ENCODE peak calls at places on chromosomes 16 and 17, in seven cellular contexts. F is uterus, L is adrenal gland, V is astrocyte of the cerebellum, Y is endothelial cell, E is GM23338, S is NB4. T is an unnamed sample.

GRCh38 chr17:72421128-72422092 is 300.6 kb downstream of the SOX9 start:
- DNase-seq in F (no peak), L (no peak), V (peak; percentile 95), Y (no peak), E (no peak), S (peak; percentile 88), T (no peak)

GRCh38 chr17:9725575-9725974 is 65.8 kb downstream of the DHRS7C start:
- DNase-seq in F (no peak), L (no peak), V (peak; percentile 32), Y (no peak), E (no peak), S (no peak), T (no peak)

GRCh38 chr16:66662445-66663194 is 33.9 kb downstream of the CMTM4 start:
- DNase-seq in F (no peak), L (no peak), V (no peak), Y (no peak), E (peak; percentile 32), S (peak; percentile 53), T (no peak)

GRCh38 chr17:6021627-6022026 is 48.6 kb upstream of the WSCD1 start:
- DNase-seq in F (no peak), L (no peak), V (no peak), Y (no peak), E (no peak), S (no peak), T (no peak)

GRCh38 chr16:4682616-4683254 is 10.6 kb upstream of the NUDT16L1 start:
- DNase-seq in F (no peak), L (peak; percentile 67), V (peak; percentile 13), Y (peak; percentile 65), E (peak; percentile 90), S (peak; percentile 84), T (peak; percentile 74)

GRCh38 chr17:67050066-67050465 is 5.7 kb downstream of the CACNG1 start:
- DNase-seq in F (no peak), L (no peak), V (no peak), Y (no peak), E (no peak), S (no peak), T (no peak)

GRCh38 chr16:84180519-84181140 is 6.2 kb downstream of the TAF1C start:
- DNase-seq in F (no peak), L (no peak), V (no peak), Y (no peak), E (no peak), S (no peak), T (no peak)

GRCh38 chr16:4372578-4373355 is 1.1 kb downstream of the VASN start:
- DNase-seq in F (peak; percentile 80), L (peak; percentile 52), V (no peak), Y (no peak), E (no peak), S (peak; percentile 73), T (no peak)

GRCh38 chr16:29760567-29761279 is 14.9 kb upstream of the C16orf54 start:
- DNase-seq in F (no peak), L (no peak), V (no peak), Y (no peak), E (no peak), S (no peak), T (no peak)

GRCh38 chr16:85858984-85859817 is 39.8 kb upstream of the IRF8 start:
- DNase-seq in F (no peak), L (no peak), V (no peak), Y (no peak), E (no peak), S (no peak), T (no peak)

GRCh38 chr16:74556375-74556922 is 50.5 kb downstream of the GLG1 start:
- DNase-seq in F (no peak), L (no peak), V (no peak), Y (no peak), E (no peak), S (no peak), T (no peak)

GRCh38 chr17:45775576-45776011 is 8.5 kb upstream of the CRHR1 start:
- DNase-seq in F (no peak), L (peak; percentile 76), V (no peak), Y (no peak), E (no peak), S (no peak), T (no peak)

GRCh38 chr16:86772231-86772510 is 193.8 kb downstream of the FOXL1 start:
- DNase-seq in F (no peak), L (no peak), V (no peak), Y (no peak), E (no peak), S (no peak), T (no peak)

GRCh38 chr17:33892677-33893076 is 362.4 kb upstream of the CCL2 start:
- DNase-seq in F (no peak), L (no peak), V (no peak), Y (no peak), E (no peak), S (no peak), T (no peak)

GRCh38 chr16:30748634-30749445 is 615 bp downstream of the PHKG2 start:
- DNase-seq in F (peak; percentile 47), L (peak; percentile 60), V (no peak), Y (peak; percentile 56), E (peak; percentile 75), S (peak; percentile 53), T (no peak)

GRCh38 chr17:9364837-9365430 is 210.7 kb downstream of the STX8 start:
- DNase-seq in F (no peak), L (no peak), V (no peak), Y (no peak), E (no peak), S (no peak), T (no peak)

GRCh38 chr16:30030011-30030685 is 923 bp downstream of the TLCD3B start:
- DNase-seq in F (no peak), L (no peak), V (no peak), Y (no peak), E (peak; percentile 44), S (no peak), T (no peak)

GRCh38 chr17:50129946-50130777 is at the start of gene SAMD14:
- DNase-seq in F (no peak), L (no peak), V (no peak), Y (peak; percentile 48), E (peak; percentile 59), S (no peak), T (no peak)

GRCh38 chr17:61452301-61453290 is at the start of gene TBX4:
- DNase-seq in F (no peak), L (no peak), V (no peak), Y (no peak), E (peak; percentile 76), S (no peak), T (no peak)

GRCh38 chr16:10266809-10267208 is 84.6 kb upstream of the GRIN2A start:
- DNase-seq in F (no peak), L (no peak), V (no peak), Y (no peak), E (no peak), S (no peak), T (no peak)

GRCh38 chr16:20799599-20799998 is 6.7 kb downstream of the ERI2 start:
- DNase-seq in F (no peak), L (no peak), V (no peak), Y (no peak), E (peak; percentile 53), S (peak; percentile 23), T (no peak)

GRCh38 chr17:15403276-15403939 is 62.0 kb upstream of the TEKT3 start:
- DNase-seq in F (no peak), L (no peak), V (no peak), Y (no peak), E (no peak), S (no peak), T (no peak)

GRCh38 chr17:30433514-30433913 is 43.7 kb upstream of the GOSR1 start:
- DNase-seq in F (no peak), L (peak; percentile 20), V (peak; percentile 86), Y (no peak), E (no peak), S (peak; percentile 20), T (no peak)

GRCh38 chr16:86740817-86741799 is 162.8 kb downstream of the FOXL1 start:
- DNase-seq in F (no peak), L (no peak), V (peak; percentile 42), Y (peak; percentile 62), E (peak; percentile 47), S (peak; percentile 28), T (no peak)

DNA sequence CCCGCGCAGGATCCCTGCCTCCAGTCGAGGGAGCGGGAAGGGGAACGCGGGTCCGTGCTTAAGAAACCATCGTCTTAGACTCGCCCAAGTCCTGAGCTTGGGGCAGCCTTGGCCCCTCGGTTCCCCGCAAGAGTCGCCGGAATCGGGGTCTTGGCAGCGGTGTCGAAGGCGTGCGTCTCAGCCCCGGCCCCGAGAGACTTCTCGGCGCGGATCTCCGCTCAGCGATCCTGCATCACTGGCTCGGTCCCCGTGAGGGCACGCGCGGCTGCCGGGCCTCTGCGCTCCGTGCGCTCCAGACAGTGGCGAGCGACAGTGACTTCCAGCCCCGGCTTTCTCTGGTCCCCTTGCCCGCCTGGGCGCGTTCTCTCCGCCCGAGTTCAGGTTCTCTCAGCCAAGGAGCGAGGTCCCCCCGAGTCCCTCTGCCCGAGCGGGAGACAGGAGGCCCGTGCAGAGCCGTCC is 383 bp downstream of the HS3ST3A1 start:
- DNase-seq in F (no peak), L (no peak), V (no peak), Y (peak; percentile 35), E (peak; percentile 48), S (peak; percentile 50), T (no peak)
- TF ChIP-seq CTCF in F (no peak), L (no peak), V (no peak), Y (no peak), E (no peak), S (no peak), T (no peak)

GRCh38 chr16:50778284-50779163 is 36.6 kb downstream of the CYLD start:
- DNase-seq in F (no peak), L (no peak), V (no peak), Y (no peak), E (no peak), S (no peak), T (no peak)
- TF ChIP-seq CTCF in F (no peak), L (no peak), V (no peak), Y (no peak), E (no peak), S (no peak), T (no peak)

GRCh38 chr17:81691608-81692007 is 7.8 kb downstream of the HGS start:
- DNase-seq in F (no peak), L (no peak), V (no peak), Y (no peak), E (no peak), S (no peak), T (no peak)
- TF ChIP-seq CTCF in F (no peak), L (no peak), V (no peak), Y (no peak), E (no peak), S (no peak), T (no peak)

DNA sequence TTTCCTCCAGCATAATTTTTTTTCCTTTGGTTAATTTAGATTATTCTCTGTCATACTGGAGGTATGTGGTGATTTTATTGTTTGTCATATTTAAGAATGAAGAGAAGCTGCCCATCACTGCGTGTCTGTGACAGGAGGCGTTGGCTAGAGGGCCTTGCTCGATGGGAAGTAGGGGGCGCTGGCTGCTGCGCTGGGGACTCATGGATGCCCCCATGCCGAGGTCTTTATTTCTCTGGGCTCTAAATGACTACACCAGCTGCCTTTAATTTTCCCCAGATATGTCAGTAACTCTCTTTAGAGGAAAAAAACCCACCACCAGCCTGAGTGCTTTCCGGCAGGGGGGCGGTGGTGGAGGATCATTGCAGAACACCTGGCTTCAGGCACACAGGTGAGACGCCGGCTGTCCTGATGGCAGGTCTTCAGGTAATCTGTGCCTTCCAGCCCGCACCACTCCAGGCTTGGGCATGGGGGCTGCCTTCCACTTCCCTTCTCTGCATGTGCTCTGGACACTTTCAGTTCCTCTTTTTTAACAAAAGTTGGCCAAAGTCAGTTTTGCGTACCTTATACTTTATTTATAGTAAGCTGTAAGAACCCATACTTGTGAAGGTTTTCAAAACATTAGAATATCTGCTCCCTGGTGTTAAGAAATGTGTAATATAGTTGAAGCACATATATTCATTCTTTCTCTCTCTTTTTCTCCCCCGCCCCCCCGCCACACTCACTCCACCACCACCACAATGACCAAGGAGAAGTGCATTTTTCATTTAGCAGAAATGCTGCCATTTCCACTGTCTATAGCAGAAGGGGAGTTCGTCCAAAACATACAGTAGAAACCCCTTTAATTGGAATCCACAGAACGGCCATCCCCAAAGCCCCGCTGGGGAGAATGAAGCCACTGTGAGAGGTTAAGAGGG is 192.7 kb downstream of the RPTOR start:
- DNase-seq in F (no peak), L (no peak), V (no peak), Y (no peak), E (peak; percentile 29), S (peak; percentile 85), T (peak; percentile 70)
- TF ChIP-seq CTCF in F (no peak), L (no peak), V (no peak), Y (no peak), E (peak; percentile 35), S (peak; percentile 55), T (no peak)